ENCODE peak calls at places on chromosomes 7 and 10, in four cellular contexts. X is GM12865, H is Kasumi-1, T is H54. Q is an unnamed sample.

GRCh38 chr10:129343141-129343540 is 123.9 kb upstream of the MGMT start:
- DNase-seq in T (no peak), H (no peak), X (no peak), Q (no peak)

GRCh38 chr10:103837370-103838094 is 17.8 kb downstream of the SH3PXD2A start:
- DNase-seq in H (no peak), T (no peak), X (peak; percentile 31), Q (no peak)

GRCh38 chr10:81920213-81920829 is 45.3 kb downstream of the NRG3 start:
- DNase-seq in X (peak; percentile 9), H (peak; percentile 15), T (peak; percentile 5), Q (no peak)

GRCh38 chr7:30853576-30853975 is 58.1 kb upstream of the AQP1 start:
- DNase-seq in T (no peak), X (no peak), H (no peak), Q (no peak)

GRCh38 chr7:134690614-134691504 is 44.2 kb downstream of the BPGM start:
- DNase-seq in H (no peak), T (no peak), X (no peak), Q (peak; percentile 2)

GRCh38 chr10:49187044-49187484 is 1.1 kb downstream of the TMEM273 start:
- DNase-seq in X (no peak), H (no peak), T (no peak), Q (no peak)

GRCh38 chr10:102418612-102419560 is at the start of gene PSD:
- DNase-seq in H (peak; percentile 50), T (no peak), X (no peak), Q (no peak)

GRCh38 chr7:4815609-4816418 is 40.4 kb downstream of the AP5Z1 start:
- DNase-seq in T (no peak), H (no peak), X (no peak), Q (no peak)

GRCh38 chr7:25624001-25624400 is 395.7 kb upstream of the NPVF start:
- DNase-seq in X (no peak), H (no peak), T (no peak), Q (no peak)

GRCh38 chr7:105721571-105722104 is 140.3 kb upstream of the EFCAB10 start:
- DNase-seq in X (no peak), H (no peak), T (no peak), Q (no peak)

GRCh38 chr7:24069751-24070150 is 214.2 kb upstream of the NPY start:
- DNase-seq in T (no peak), X (no peak), H (no peak), Q (no peak)

GRCh38 chr7:134750083-134751062 is 29.1 kb upstream of the CALD1 start:
- DNase-seq in T (peak; percentile 31), X (peak; percentile 74), H (peak; percentile 25), Q (peak; percentile 24)

GRCh38 chr7:76397409-76398183 is 11.9 kb downstream of the SSC4D start:
- DNase-seq in H (peak; percentile 58), T (no peak), X (peak; percentile 59), Q (peak; percentile 42)

GRCh38 chr10:131318791-131319190 is 7.3 kb upstream of the TCERG1L start:
- DNase-seq in T (no peak), H (no peak), X (no peak), Q (no peak)

GRCh38 chr7:135991322-135991721 is 14.2 kb upstream of the MTPN start:
- DNase-seq in X (no peak), H (no peak), T (no peak), Q (no peak)

GRCh38 chr10:98331888-98332287 is 63.9 kb upstream of the LOXL4 start:
- DNase-seq in X (peak; percentile 47), T (peak; percentile 57), H (peak; percentile 72), Q (peak; percentile 41)

GRCh38 chr10:86411281-86411841 is 44.8 kb upstream of the GRID1 start:
- DNase-seq in H (peak; percentile 98), X (peak; percentile 81), T (no peak), Q (peak; percentile 66)

GRCh38 chr7:116782177-116782711 is 80.1 kb upstream of the CAPZA2 start:
- DNase-seq in T (no peak), H (no peak), X (no peak), Q (no peak)

GRCh38 chr7:55992346-55992745 is 28.0 kb downstream of the NIPSNAP2 start:
- DNase-seq in X (no peak), T (no peak), H (no peak), Q (no peak)

GRCh38 chr10:22597142-22597541 is 117.2 kb downstream of the PIP4K2A start:
- DNase-seq in H (no peak), X (peak; percentile 83), T (no peak), Q (no peak)

GRCh38 chr7:140537750-140538482 is 58.6 kb upstream of the MKRN1 start:
- DNase-seq in H (no peak), X (no peak), T (no peak), Q (peak; percentile 29)

Q was measured in MV-4-11.